ENCODE peak calls at places on chromosomes 3 and 15, in four cellular contexts. N is aorta, Q is brain microvascular endothelial cell, R is transverse colon. L is an unnamed sample.

GRCh38 chr15:89647191-89647851 is 7.9 kb downstream of the KIF7 start:
- DNase-seq in Q (peak), R (peak), N (peak), L (peak)

GRCh38 chr3:73719877-73720276 is 95.1 kb upstream of the PDZRN3 start:
- DNase-seq in N (peak), Q (no peak), R (peak), L (no peak)

GRCh38 chr3:150384517-150385212 is 23.4 kb upstream of the TSC22D2 start:
- DNase-seq in N (peak), R (peak), Q (no peak), L (peak)

GRCh38 chr3:53346514-53346913 is 829 bp downstream of the DCP1A start:
- DNase-seq in N (no peak), R (no peak), Q (no peak), L (no peak)

GRCh38 chr3:190155752-190156151 is 35.1 kb upstream of the P3H2 start:
- DNase-seq in N (no peak), R (peak), Q (no peak), L (no peak)

GRCh38 chr3:115246621-115247020 is 99.5 kb upstream of the ZBTB20 start:
- DNase-seq in R (no peak), Q (no peak), N (no peak), L (no peak)

GRCh38 chr15:74231475-74231874 is 4.7 kb upstream of the CCDC33 start:
- DNase-seq in N (no peak), Q (no peak), R (peak), L (no peak)

GRCh38 chr3:112089956-112090898 is 4.0 kb downstream of the C3orf52 start:
- DNase-seq in Q (no peak), N (no peak), R (no peak), L (no peak)

GRCh38 chr15:66960519-66960918 is 104.9 kb upstream of the SMAD3 start:
- DNase-seq in R (no peak), Q (no peak), N (no peak), L (no peak)